ENCODE peak calls at places on chromosomes 2 and 18, in four cellular contexts. K is OCI-LY7, A is hepatocyte, L is GM12878. B is an unnamed sample.

GRCh38 chr2:15748736-15749323 is 157.2 kb downstream of the DDX1 start:
- DNase-seq in K (peak), L (no peak), A (peak), B (no peak)

GRCh38 chr2:201909348-201909747 is 103.0 kb downstream of the CDK15 start:
- DNase-seq in L (no peak), K (no peak), A (no peak), B (peak)

GRCh38 chr2:129237966-129238725 is 741.3 kb upstream of the RAB6C start:
- DNase-seq in L (no peak), K (no peak), A (no peak), B (no peak)

GRCh38 chr2:151808258-151809072 is 19.8 kb downstream of the ARL5A start:
- DNase-seq in A (no peak), K (peak), L (no peak), B (peak)

GRCh38 chr2:96091141-96091710 is 25.1 kb downstream of the ADRA2B start:
- DNase-seq in L (no peak), K (no peak), A (no peak), B (no peak)

GRCh38 chr2:232542715-232543467 is 3.4 kb downstream of the CHRNG start:
- DNase-seq in A (no peak), K (no peak), L (no peak), B (no peak)

GRCh38 chr18:45957100-45957499 is 10.0 kb downstream of the EPG5 start:
- DNase-seq in L (no peak), K (no peak), A (no peak), B (peak)

GRCh38 chr18:2889761-2890192 is 43.0 kb downstream of the EMILIN2 start:
- DNase-seq in K (no peak), L (no peak), A (no peak), B (peak)

GRCh38 chr2:205411558-205411957 is 270.7 kb upstream of the NRP2 start:
- DNase-seq in K (no peak), L (no peak), A (no peak), B (no peak)

GRCh38 chr18:76837071-76837470 is 14.7 kb downstream of the ZNF236 start:
- DNase-seq in A (no peak), K (no peak), L (no peak), B (no peak)

GRCh38 chr2:169361706-169362345 is 508 bp downstream of the LRP2 start:
- DNase-seq in A (peak), K (no peak), L (no peak), B (peak)

GRCh38 chr2:169363027-169363569 is 764 bp upstream of the LRP2 start:
- DNase-seq in A (no peak), L (no peak), K (no peak), B (peak)

GRCh38 chr2:169363570-169364150 is 1.3 kb upstream of the LRP2 start:
- DNase-seq in A (peak), K (no peak), L (no peak), B (peak)

GRCh38 chr2:169362346-169363026 is at the start of gene LRP2:
- DNase-seq in L (no peak), A (peak), K (no peak), B (peak)

GRCh38 chr2:169360984-169361705 is 1.2 kb downstream of the LRP2 start:
- DNase-seq in L (no peak), A (peak), K (no peak), B (peak)
- H2AFZ ChIP-seq in L (no peak), A (peak), K (no peak), B (peak)

GRCh38 chr2:71534201-71534600 is 80.8 kb downstream of the DYSF start:
- DNase-seq in L (no peak), A (no peak), K (no peak), B (no peak)
- TF ChIP-seq CTCF in L (no peak), A (no peak), K (no peak), B (no peak)

GRCh38 chr2:208490492-208490891 is 83.9 kb downstream of the PTH2R start:
- DNase-seq in K (no peak), L (no peak), A (no peak), B (no peak)
- H2AFZ ChIP-seq in K (no peak), L (no peak), A (no peak), B (no peak)

DNA sequence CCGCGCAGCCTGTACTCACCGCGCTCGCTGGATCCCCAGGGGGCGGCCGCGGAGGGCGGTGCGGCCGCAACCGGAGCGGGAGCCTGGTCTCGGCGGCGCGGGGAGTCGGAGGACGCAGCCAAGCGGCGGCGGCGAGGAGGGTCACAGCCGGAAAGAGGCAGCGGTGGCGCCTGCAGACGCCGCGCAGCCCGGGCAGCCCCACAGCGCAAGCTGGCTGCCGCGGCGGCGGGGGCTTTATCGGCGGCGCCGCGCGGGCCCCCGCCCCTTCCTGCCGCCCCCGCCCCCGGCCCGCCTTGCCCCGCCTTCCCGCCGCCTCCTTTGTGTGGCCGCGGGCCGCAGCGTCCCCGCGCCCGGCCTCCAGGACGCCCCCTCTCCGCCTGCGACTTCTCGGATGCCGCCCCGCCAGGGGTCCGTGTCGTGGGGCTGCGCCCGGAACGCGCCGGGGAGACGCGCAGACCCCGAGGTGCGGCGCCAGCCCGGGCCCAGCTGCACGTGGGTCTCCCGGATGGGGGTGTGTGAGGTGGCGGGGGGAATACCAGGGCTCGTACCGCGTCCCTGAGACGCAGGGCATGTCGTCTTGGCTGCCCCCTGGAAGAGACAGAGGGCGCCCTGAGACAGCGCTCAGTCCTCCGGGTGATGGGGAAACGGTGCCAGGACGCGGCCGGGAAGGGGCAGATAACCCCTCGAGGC is at the start of gene SERPINE2:
- DNase-seq in A (peak), L (no peak), K (no peak), B (peak)
- TF ChIP-seq CTCF in A (peak), L (no peak), K (peak), B (peak)